ENCODE peak calls at places on chromosomes 6 and 20, in six cellular contexts. J, V, Y, N, G and R are unnamed samples. For H3K9me3, the result is how much of the 10 kb centered on the place peaks cover.

GRCh38 chr6:41787219-41787917 is at the start of gene TOMM6:
- DNase-seq in J (peak), V (peak), Y (peak), N (peak), G (peak), R (peak)

GRCh38 chr6:119484598-119484997 is 135.0 kb upstream of the MAN1A1 start:
- DNase-seq in J (no peak), V (no peak), Y (peak), N (no peak), G (no peak), R (no peak)

GRCh38 chr6:291697-292505 is at the start of gene DUSP22:
- DNase-seq in J (peak), V (peak), Y (peak), N (peak), G (peak), R (peak)

GRCh38 chr6:106757267-106757666 is 127.9 kb downstream of the QRSL1 start:
- DNase-seq in J (no peak), V (peak), Y (no peak), N (no peak), G (no peak), R (no peak)

GRCh38 chr20:51654060-51654459 is 111.5 kb upstream of the NFATC2 start:
- DNase-seq in J (no peak), V (no peak), Y (no peak), N (no peak), G (no peak), R (no peak)

GRCh38 chr6:137339929-137340559 is 120.9 kb upstream of the IFNGR1 start:
- DNase-seq in J (peak), V (no peak), Y (no peak), N (no peak), G (no peak), R (no peak)

GRCh38 chr20:64238851-64239387 is 16.6 kb upstream of the PCMTD2 start:
- DNase-seq in J (no peak), V (no peak), Y (no peak), N (no peak), G (no peak), R (no peak)

GRCh38 chr6:37131104-37131959 is 38.6 kb upstream of the PIM1 start:
- DNase-seq in J (no peak), V (peak), Y (peak), N (no peak), G (no peak), R (peak)

GRCh38 chr6:168428052-168428829 is 12.7 kb upstream of the SMOC2 start:
- DNase-seq in J (no peak), V (no peak), Y (no peak), N (no peak), G (no peak), R (no peak)

GRCh38 chr6:1910621-1911407 is 301.1 kb downstream of the FOXC1 start:
- DNase-seq in J (no peak), V (no peak), Y (no peak), N (no peak), G (no peak), R (peak)

GRCh38 chr6:14559754-14560527 is 442.4 kb downstream of the CD83 start:
- DNase-seq in J (no peak), V (peak), Y (no peak), N (no peak), G (no peak), R (no peak)

GRCh38 chr6:131923356-131923755 is 27.8 kb downstream of the CCN2 start:
- DNase-seq in J (peak), V (peak), Y (no peak), N (peak), G (no peak), R (peak)

GRCh38 chr20:23584434-23585199 is 16.3 kb upstream of the CST9L start:
- DNase-seq in J (no peak), V (no peak), Y (no peak), N (no peak), G (no peak), R (no peak)
- H3K27ac ChIP-seq in J (no peak), V (no peak), Y (no peak), N (no peak), G (no peak), R (no peak)

DNA sequence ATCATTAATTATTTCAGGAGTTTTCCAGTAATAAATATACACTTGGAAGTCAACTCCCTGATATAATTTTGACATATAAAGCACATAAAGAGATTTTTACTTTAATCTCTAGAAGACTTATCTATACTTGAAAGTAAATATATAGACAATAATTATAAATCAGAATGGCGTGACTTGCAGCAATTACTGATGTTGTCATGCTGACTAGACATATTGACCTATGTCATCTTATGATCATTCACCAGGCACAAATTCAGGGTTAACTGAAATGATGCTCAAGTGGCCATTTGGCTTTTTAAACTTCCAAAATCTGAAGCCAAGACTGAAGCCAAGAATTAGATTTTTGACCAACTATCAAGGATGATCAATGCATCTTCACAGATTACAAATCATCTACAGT is 192.2 kb downstream of the MCHR2 start:
- DNase-seq in J (no peak), V (no peak), Y (no peak), N (no peak), G (no peak), R (no peak)
- H3K9me3 ChIP-seq in J (under half), V (under half), Y (under half), N (under half), G (under half), R (under half)

GRCh38 chr20:32571566-32571965 is 13.6 kb downstream of the NOL4L start:
- DNase-seq in J (no peak), V (no peak), Y (no peak), N (no peak), G (no peak), R (no peak)

GRCh38 chr20:32574296-32575226 is 10.6 kb downstream of the NOL4L start:
- DNase-seq in J (no peak), V (peak), Y (no peak), N (no peak), G (no peak), R (peak)

GRCh38 chr20:32575227-32575581 is 9.9 kb downstream of the NOL4L start:
- DNase-seq in J (no peak), V (no peak), Y (no peak), N (no peak), G (no peak), R (no peak)

GRCh38 chr20:32572271-32572968 is 12.7 kb downstream of the NOL4L start:
- DNase-seq in J (no peak), V (no peak), Y (no peak), N (no peak), G (no peak), R (no peak)

GRCh38 chr20:32573167-32573851 is 11.8 kb downstream of the NOL4L start:
- DNase-seq in J (no peak), V (no peak), Y (no peak), N (no peak), G (no peak), R (no peak)
- H3K27ac ChIP-seq in J (no peak), V (peak), Y (no peak), N (no peak), G (no peak), R (no peak)

DNA sequence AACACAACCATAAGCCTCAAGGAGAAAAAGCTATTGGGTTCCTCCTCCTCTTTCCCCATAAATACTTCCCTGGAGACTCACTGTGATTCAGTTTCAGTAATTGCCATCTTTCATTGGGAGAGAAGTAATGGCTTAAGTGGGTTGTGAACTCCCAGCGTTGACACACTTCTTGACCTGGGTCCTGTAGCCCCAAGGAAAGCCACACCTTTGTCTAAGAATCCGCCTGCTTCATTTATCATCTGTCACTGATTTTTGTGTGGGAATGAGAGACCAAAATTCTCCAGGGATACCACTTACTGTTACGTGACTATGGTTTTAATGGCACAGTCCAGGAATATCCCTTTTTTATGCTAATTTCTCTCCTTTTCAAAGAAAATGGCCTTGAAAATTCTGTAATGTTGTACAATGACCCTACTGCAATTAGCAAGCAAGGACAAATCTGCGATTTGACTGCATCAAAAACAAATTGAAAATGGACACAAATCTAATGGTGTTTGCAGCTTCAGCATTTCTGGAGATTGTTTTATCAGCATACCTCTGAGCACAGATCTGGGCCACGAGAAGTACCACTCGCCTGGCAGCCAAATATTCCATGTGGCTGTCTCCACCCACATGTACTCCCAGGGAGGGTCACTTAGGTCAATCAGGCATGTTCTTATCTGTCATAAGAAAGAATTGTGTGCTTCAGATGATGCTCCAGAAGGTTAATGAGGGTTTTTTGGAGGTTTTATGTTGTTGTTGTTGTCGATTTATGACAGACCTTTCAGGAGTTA is 29.8 kb downstream of the DCBLD1 start:
- DNase-seq in J (no peak), V (peak), Y (no peak), N (no peak), G (no peak), R (no peak)
- H3K9me3 ChIP-seq in J (under half), V (under half), Y (under half), N (under half), G (under half), R (under half)

DNA sequence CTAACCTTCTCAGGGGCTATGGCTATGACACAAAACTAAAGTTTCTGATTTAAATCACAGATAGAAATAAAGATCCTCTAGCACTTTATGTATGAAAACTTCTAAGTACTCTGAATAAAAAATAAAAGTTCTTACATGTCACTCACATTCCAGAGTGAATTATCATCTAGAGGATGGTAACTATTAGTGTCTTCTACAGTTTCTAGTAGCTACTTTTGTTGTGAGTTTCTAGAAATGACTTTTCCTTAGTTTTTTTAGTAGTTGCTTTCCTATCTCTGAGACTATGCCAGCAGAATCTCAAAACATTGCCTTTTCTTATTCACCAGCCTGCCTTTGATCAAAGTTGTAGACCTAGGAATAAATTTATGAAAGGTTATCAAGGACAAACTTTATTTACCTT is 10.1 kb downstream of the ZNF318 start:
- DNase-seq in J (no peak), V (no peak), Y (no peak), N (no peak), G (no peak), R (no peak)
- H3K27ac ChIP-seq in J (no peak), V (no peak), Y (no peak), N (no peak), G (no peak), R (no peak)

DNA sequence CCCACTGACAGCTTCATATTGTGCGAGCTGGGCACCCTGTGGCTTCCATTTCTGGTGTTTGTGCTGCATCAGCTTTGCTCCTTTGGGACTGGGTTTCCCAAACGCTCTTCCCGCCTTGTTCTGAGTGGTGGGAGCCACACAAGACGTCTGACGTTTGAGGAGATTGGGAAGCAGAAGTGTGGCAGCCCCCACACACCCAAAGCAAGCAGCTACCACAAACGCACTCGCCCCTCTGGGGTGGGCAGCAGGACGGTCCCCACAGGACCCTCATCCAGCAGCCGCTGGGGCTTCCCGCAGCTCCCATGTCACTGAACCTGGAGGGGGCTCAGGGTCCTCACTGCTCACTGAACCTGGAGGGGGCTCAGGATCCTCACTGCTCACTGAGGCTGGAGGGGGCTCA is 229.6 kb downstream of the ERMARD start:
- DNase-seq in J (no peak), V (no peak), Y (no peak), N (no peak), G (no peak), R (no peak)
- H3K9me3 ChIP-seq in J (under half), V (under half), Y (under half), N (under half), G (under half), R (under half)

GRCh38 chr6:35737413-35738211 is 780 bp downstream of the ARMC12 start:
- DNase-seq in J (no peak), V (peak), Y (no peak), N (peak), G (no peak), R (peak)
- H3K27ac ChIP-seq in J (no peak), V (peak), Y (no peak), N (no peak), G (no peak), R (no peak)

GRCh38 chr6:144689503-144690040 is 404.4 kb downstream of the UTRN start:
- DNase-seq in J (no peak), V (no peak), Y (no peak), N (no peak), G (no peak), R (no peak)
- H3K9me3 ChIP-seq in J (under half), V (under half), Y (under half), N (under half), G (under half), R (under half)

GRCh38 chr6:96381246-96381645 is 140.4 kb upstream of the UFL1 start:
- DNase-seq in J (no peak), V (no peak), Y (no peak), N (no peak), G (no peak), R (no peak)
- H3K27ac ChIP-seq in J (no peak), V (no peak), Y (no peak), N (no peak), G (no peak), R (no peak)

GRCh38 chr6:140857734-140858380 is 1274.9 kb upstream of the GJE1 start:
- DNase-seq in J (no peak), V (peak), Y (no peak), N (no peak), G (no peak), R (no peak)
- H3K9me3 ChIP-seq in J (under half), V (under half), Y (under half), N (under half), G (under half), R (under half)